ENCODE peak calls at places on chromosomes 16 and 17, in six cellular contexts. One of them, this sample, is unnamed.

GRCh38 chr17:73706858-73707257 is 62.6 kb upstream of the SDK2 start:
- DNase-seq in SW480: no peak
- DNase-seq in NCI-H524: no peak
- DNase-seq in heart left ventricle: no peak
- DNase-seq in iris pigment epithelial cell: no peak
- DNase-seq in aorta: peak; percentile 26
- DNase-seq in this sample: no peak

GRCh38 chr16:52634101-52634500 is 87.2 kb upstream of the TOX3 start:
- DNase-seq in SW480: no peak
- DNase-seq in NCI-H524: no peak
- DNase-seq in heart left ventricle: no peak
- DNase-seq in iris pigment epithelial cell: no peak
- DNase-seq in aorta: no peak
- DNase-seq in this sample: no peak

GRCh38 chr16:10314811-10315210 is 71.0 kb upstream of the ATF7IP2 start:
- DNase-seq in SW480: peak; percentile 29
- DNase-seq in NCI-H524: peak; percentile 7
- DNase-seq in heart left ventricle: no peak
- DNase-seq in iris pigment epithelial cell: peak; percentile 31
- DNase-seq in aorta: no peak
- DNase-seq in this sample: no peak

GRCh38 chr16:53433930-53434435 is 288 bp upstream of the RBL2 start:
- DNase-seq in SW480: no peak
- DNase-seq in NCI-H524: no peak
- DNase-seq in heart left ventricle: peak; percentile 90
- DNase-seq in iris pigment epithelial cell: peak; percentile 3
- DNase-seq in aorta: no peak
- DNase-seq in this sample: no peak

GRCh38 chr17:4573682-4574081 is 10.6 kb upstream of the SMTNL2 start:
- DNase-seq in SW480: peak; percentile 28
- DNase-seq in NCI-H524: no peak
- DNase-seq in heart left ventricle: peak; percentile 82
- DNase-seq in iris pigment epithelial cell: no peak
- DNase-seq in aorta: no peak
- DNase-seq in this sample: no peak

GRCh38 chr17:15490634-15491261 is 23.3 kb upstream of the CDRT4 start:
- DNase-seq in SW480: peak; percentile 95
- DNase-seq in NCI-H524: no peak
- DNase-seq in heart left ventricle: peak; percentile 83
- DNase-seq in iris pigment epithelial cell: peak; percentile 69
- DNase-seq in aorta: peak; percentile 83
- DNase-seq in this sample: no peak

GRCh38 chr17:4440690-4441686 is 7.2 kb downstream of the SPNS3 start:
- DNase-seq in SW480: no peak
- DNase-seq in NCI-H524: no peak
- DNase-seq in heart left ventricle: peak; percentile 45
- DNase-seq in iris pigment epithelial cell: peak; percentile 9
- DNase-seq in aorta: no peak
- DNase-seq in this sample: no peak

GRCh38 chr16:4373909-4374742 is 2.5 kb downstream of the VASN start:
- DNase-seq in SW480: no peak
- DNase-seq in NCI-H524: no peak
- DNase-seq in heart left ventricle: peak; percentile 86
- DNase-seq in iris pigment epithelial cell: peak; percentile 94
- DNase-seq in aorta: peak; percentile 93
- DNase-seq in this sample: no peak

GRCh38 chr16:67247698-67248400 is 568 bp upstream of the FHOD1 start:
- DNase-seq in SW480: peak; percentile 41
- DNase-seq in NCI-H524: no peak
- DNase-seq in heart left ventricle: no peak
- DNase-seq in iris pigment epithelial cell: no peak
- DNase-seq in aorta: no peak
- DNase-seq in this sample: no peak

GRCh38 chr17:19366637-19366972 is 4.1 kb upstream of the B9D1 start:
- DNase-seq in SW480: no peak
- DNase-seq in NCI-H524: no peak
- DNase-seq in heart left ventricle: no peak
- DNase-seq in iris pigment epithelial cell: no peak
- DNase-seq in aorta: peak; percentile 57
- DNase-seq in this sample: peak; percentile 46

GRCh38 chr17:8643855-8644506 is 13.5 kb upstream of the MYH10 start:
- DNase-seq in SW480: no peak
- DNase-seq in NCI-H524: no peak
- DNase-seq in heart left ventricle: no peak
- DNase-seq in iris pigment epithelial cell: no peak
- DNase-seq in aorta: no peak
- DNase-seq in this sample: no peak

GRCh38 chr17:57518587-57519118 is 226.4 kb downstream of the CCDC182 start:
- DNase-seq in SW480: no peak
- DNase-seq in NCI-H524: peak; percentile 100
- DNase-seq in heart left ventricle: peak; percentile 87
- DNase-seq in iris pigment epithelial cell: no peak
- DNase-seq in aorta: no peak
- DNase-seq in this sample: no peak

GRCh38 chr16:17461951-17462729 is 8.6 kb downstream of the XYLT1 start:
- DNase-seq in SW480: no peak
- DNase-seq in NCI-H524: peak; percentile 16
- DNase-seq in heart left ventricle: no peak
- DNase-seq in iris pigment epithelial cell: no peak
- DNase-seq in aorta: no peak
- DNase-seq in this sample: no peak